ENCODE peak calls at places on chromosomes 2 and 18, in five cellular contexts. One of them, this sample, is unnamed.

GRCh38 chr18:57555134-57555533 is 31.4 kb downstream of the FECH start:
- DNase-seq in CD8-positive, alpha-beta T cell: no peak
- DNase-seq in GM23248: no peak
- DNase-seq in GM23338: no peak
- DNase-seq in lower leg skin: no peak
- DNase-seq in this sample: no peak

GRCh38 chr2:196801986-196802385 is 2.5 kb upstream of the GTF3C3 start:
- DNase-seq in CD8-positive, alpha-beta T cell: no peak
- DNase-seq in GM23248: no peak
- DNase-seq in GM23338: no peak
- DNase-seq in lower leg skin: no peak
- DNase-seq in this sample: no peak

GRCh38 chr2:50444286-50444685 is 587.6 kb downstream of the NRXN1 start:
- DNase-seq in CD8-positive, alpha-beta T cell: no peak
- DNase-seq in GM23248: peak; percentile 5
- DNase-seq in GM23338: peak; percentile 10
- DNase-seq in lower leg skin: no peak
- DNase-seq in this sample: no peak

GRCh38 chr2:109609352-109610024 is 4.3 kb downstream of the SEPTIN10 start:
- DNase-seq in CD8-positive, alpha-beta T cell: no peak
- DNase-seq in GM23248: peak; percentile 72
- DNase-seq in GM23338: peak; percentile 27
- DNase-seq in lower leg skin: no peak
- DNase-seq in this sample: no peak

GRCh38 chr18:5961097-5961827 is 65.9 kb upstream of the TMEM200C start:
- DNase-seq in CD8-positive, alpha-beta T cell: no peak
- DNase-seq in GM23248: no peak
- DNase-seq in GM23338: no peak
- DNase-seq in lower leg skin: no peak
- DNase-seq in this sample: no peak

GRCh38 chr2:214489702-214490101 is 78.8 kb downstream of the VWC2L start:
- DNase-seq in CD8-positive, alpha-beta T cell: no peak
- DNase-seq in GM23248: no peak
- DNase-seq in GM23338: no peak
- DNase-seq in lower leg skin: no peak
- DNase-seq in this sample: no peak

GRCh38 chr2:149008381-149008780 is 30.1 kb upstream of the LYPD6B start:
- DNase-seq in CD8-positive, alpha-beta T cell: no peak
- DNase-seq in GM23248: no peak
- DNase-seq in GM23338: no peak
- DNase-seq in lower leg skin: no peak
- DNase-seq in this sample: no peak

GRCh38 chr2:65024149-65024829 is 31.9 kb upstream of the CEP68 start:
- DNase-seq in CD8-positive, alpha-beta T cell: no peak
- DNase-seq in GM23248: peak; percentile 94
- DNase-seq in GM23338: no peak
- DNase-seq in lower leg skin: no peak
- DNase-seq in this sample: no peak

GRCh38 chr2:15115786-15116185 is 445.3 kb downstream of the NBAS start:
- DNase-seq in CD8-positive, alpha-beta T cell: no peak
- DNase-seq in GM23248: no peak
- DNase-seq in GM23338: no peak
- DNase-seq in lower leg skin: no peak
- DNase-seq in this sample: no peak

GRCh38 chr2:134041877-134042276 is 212.0 kb upstream of the MGAT5 start:
- DNase-seq in CD8-positive, alpha-beta T cell: no peak
- DNase-seq in GM23248: no peak
- DNase-seq in GM23338: no peak
- DNase-seq in lower leg skin: no peak
- DNase-seq in this sample: no peak

GRCh38 chr2:43519711-43520221 is 76.1 kb downstream of the THADA start:
- DNase-seq in CD8-positive, alpha-beta T cell: no peak
- DNase-seq in GM23248: peak; percentile 95
- DNase-seq in GM23338: peak; percentile 29
- DNase-seq in lower leg skin: peak; percentile 46
- DNase-seq in this sample: no peak

GRCh38 chr2:234694244-234695013 is 197.5 kb upstream of the ARL4C start:
- DNase-seq in CD8-positive, alpha-beta T cell: no peak
- DNase-seq in GM23248: peak; percentile 79
- DNase-seq in GM23338: no peak
- DNase-seq in lower leg skin: no peak
- DNase-seq in this sample: no peak

GRCh38 chr2:105734762-105735538 is 9.8 kb upstream of the NCK2 start:
- DNase-seq in CD8-positive, alpha-beta T cell: peak; percentile 29
- DNase-seq in GM23248: peak; percentile 71
- DNase-seq in GM23338: no peak
- DNase-seq in lower leg skin: no peak
- DNase-seq in this sample: no peak

GRCh38 chr2:28621172-28622100 is 125.6 kb downstream of the PLB1 start:
- DNase-seq in CD8-positive, alpha-beta T cell: peak; percentile 74
- DNase-seq in GM23248: peak; percentile 97
- DNase-seq in GM23338: peak; percentile 49
- DNase-seq in lower leg skin: peak; percentile 95
- DNase-seq in this sample: peak; percentile 27

GRCh38 chr2:179825494-179825893 is 35.9 kb downstream of the ZNF385B start:
- DNase-seq in CD8-positive, alpha-beta T cell: no peak
- DNase-seq in GM23248: no peak
- DNase-seq in GM23338: no peak
- DNase-seq in lower leg skin: no peak
- DNase-seq in this sample: no peak

GRCh38 chr2:145573608-145574007 is 1053.7 kb upstream of the ZEB2 start:
- DNase-seq in CD8-positive, alpha-beta T cell: no peak
- DNase-seq in GM23248: no peak
- DNase-seq in GM23338: no peak
- DNase-seq in lower leg skin: no peak
- DNase-seq in this sample: peak; percentile 3

GRCh38 chr2:189548686-189549439 is 31.7 kb downstream of the SLC40A1 start:
- DNase-seq in CD8-positive, alpha-beta T cell: no peak
- DNase-seq in GM23248: no peak
- DNase-seq in GM23338: no peak
- DNase-seq in lower leg skin: no peak
- DNase-seq in this sample: no peak

GRCh38 chr2:56130463-56131070 is 53.2 kb upstream of the CCDC85A start:
- DNase-seq in CD8-positive, alpha-beta T cell: no peak
- DNase-seq in GM23248: peak; percentile 76
- DNase-seq in GM23338: peak; percentile 58
- DNase-seq in lower leg skin: no peak
- DNase-seq in this sample: no peak

GRCh38 chr2:233338046-233338445 is 16.2 kb upstream of the DGKD start:
- DNase-seq in CD8-positive, alpha-beta T cell: no peak
- DNase-seq in GM23248: no peak
- DNase-seq in GM23338: no peak
- DNase-seq in lower leg skin: no peak
- DNase-seq in this sample: no peak

GRCh38 chr2:223576873-223577272 is 25.3 kb downstream of the SCG2 start:
- DNase-seq in CD8-positive, alpha-beta T cell: no peak
- DNase-seq in GM23248: peak; percentile 97
- DNase-seq in GM23338: no peak
- DNase-seq in lower leg skin: peak; percentile 27
- DNase-seq in this sample: no peak

GRCh38 chr2:158969717-158970521 is 1.5 kb downstream of the TANC1 start:
- DNase-seq in CD8-positive, alpha-beta T cell: no peak
- DNase-seq in GM23248: peak; percentile 58
- DNase-seq in GM23338: peak; percentile 73
- DNase-seq in lower leg skin: no peak
- DNase-seq in this sample: no peak

This sample was measured in caudate nucleus.